ENCODE peak calls at places on chromosome 22, in nine cellular contexts. C is NCI-H1417; E is stimulated activated CD8-positive, alpha-beta memory T cell treated with anti-CD3 and anti-CD28 coated beads, Interleukin-12 subunit alpha, Interleukin-12 subunit beta, amount 100 ng/mL, for 1 hour; Q is memory B cell; Y is AG08395; G is T-helper 2 cell; F is body of pancreas; H is H4; V is stimulated activated CD4-positive, alpha-beta T cell treated with anti-CD3 and anti-CD28 coated beads, Interleukin-1b, Interleukin-23, amount 100 ng/mL, for 24 hours. A is an unnamed sample.

GRCh38 chr22:43077121-43077877 is 11.9 kb downstream of the TTLL1 start:
- DNase-seq in C (no peak), E (no peak), Q (no peak), Y (no peak), G (no peak), F (no peak), H (no peak), V (no peak), A (no peak)

GRCh38 chr22:22692707-22693530 is 48.5 kb downstream of the GGTLC2 start:
- DNase-seq in C (peak; percentile 68), E (peak; percentile 43), Q (peak; percentile 85), Y (peak; percentile 59), G (peak; percentile 43), F (peak; percentile 76), H (no peak), V (peak; percentile 54), A (peak; percentile 56)

GRCh38 chr22:38257650-38258246 is 15.1 kb downstream of the TMEM184B start:
- DNase-seq in C (peak; percentile 88), E (no peak), Q (no peak), Y (no peak), G (no peak), F (peak; percentile 84), H (no peak), V (no peak), A (peak; percentile 60)

GRCh38 chr22:49490692-49491091 is 337.0 kb downstream of the BRD1 start:
- DNase-seq in C (no peak), E (no peak), Q (no peak), Y (no peak), G (no peak), F (no peak), H (no peak), V (no peak), A (no peak)

GRCh38 chr22:38570841-38571364 is 920 bp upstream of the DMC1 start:
- DNase-seq in C (peak; percentile 71), E (peak; percentile 4), Q (peak; percentile 15), Y (peak; percentile 32), G (no peak), F (peak; percentile 49), H (peak; percentile 21), V (peak; percentile 2), A (peak; percentile 22)

GRCh38 chr22:42442746-42443145 is 10.5 kb upstream of the NFAM1 start:
- DNase-seq in C (no peak), E (no peak), Q (no peak), Y (no peak), G (no peak), F (no peak), H (no peak), V (no peak), A (no peak)

GRCh38 chr22:23532756-23533155 is 47.3 kb downstream of the IGLL1 start:
- DNase-seq in C (no peak), E (no peak), Q (no peak), Y (no peak), G (no peak), F (no peak), H (no peak), V (no peak), A (no peak)

GRCh38 chr22:49815641-49816071 is 12.0 kb downstream of the BRD1 start:
- DNase-seq in C (no peak), E (no peak), Q (no peak), Y (no peak), G (no peak), F (peak; percentile 43), H (no peak), V (no peak), A (no peak)

GRCh38 chr22:28883657-28883916 is 215 bp downstream of the ZNRF3 start:
- DNase-seq in C (no peak), E (no peak), Q (no peak), Y (peak; percentile 15), G (no peak), F (no peak), H (no peak), V (no peak), A (no peak)

GRCh38 chr22:49334976-49335375 is 492.7 kb downstream of the BRD1 start:
- DNase-seq in C (no peak), E (no peak), Q (no peak), Y (no peak), G (no peak), F (no peak), H (no peak), V (no peak), A (no peak)

GRCh38 chr22:19120829-19121630 is 1.2 kb downstream of the DGCR2 start:
- DNase-seq in C (no peak), E (no peak), Q (no peak), Y (peak; percentile 54), G (no peak), F (peak; percentile 83), H (peak; percentile 22), V (no peak), A (no peak)

GRCh38 chr22:26675687-26676273 is 18.4 kb downstream of the MIAT start:
- DNase-seq in C (peak; percentile 62), E (no peak), Q (no peak), Y (no peak), G (no peak), F (no peak), H (no peak), V (no peak), A (no peak)

GRCh38 chr22:24683671-24684070 is 80.7 kb downstream of the GGT1 start:
- DNase-seq in C (no peak), E (no peak), Q (no peak), Y (no peak), G (no peak), F (no peak), H (no peak), V (no peak), A (no peak)

GRCh38 chr22:49160261-49161001 is 667.2 kb downstream of the BRD1 start:
- DNase-seq in C (no peak), E (no peak), Q (no peak), Y (no peak), G (no peak), F (no peak), H (no peak), V (no peak), A (no peak)

GRCh38 chr22:20545681-20546521 is 38.5 kb downstream of the MED15 start:
- DNase-seq in C (no peak), E (no peak), Q (no peak), Y (peak; percentile 0), G (no peak), F (no peak), H (no peak), V (no peak), A (no peak)

GRCh38 chr22:45097061-45097460 is 66.7 kb upstream of the NUP50 start:
- DNase-seq in C (no peak), E (no peak), Q (no peak), Y (no peak), G (no peak), F (no peak), H (no peak), V (no peak), A (no peak)

GRCh38 chr22:43404673-43405385 is 7.0 kb upstream of the MPPED1 start:
- DNase-seq in C (no peak), E (no peak), Q (no peak), Y (no peak), G (no peak), F (no peak), H (no peak), V (no peak), A (no peak)

GRCh38 chr22:29030016-29030617 is 31.5 kb downstream of the C22orf31 start:
- DNase-seq in C (peak; percentile 71), E (no peak), Q (no peak), Y (peak; percentile 11), G (no peak), F (peak; percentile 53), H (peak; percentile 9), V (no peak), A (no peak)

GRCh38 chr22:43824724-43825485 is 12.8 kb upstream of the EFCAB6 start:
- DNase-seq in C (no peak), E (no peak), Q (no peak), Y (no peak), G (no peak), F (no peak), H (no peak), V (no peak), A (no peak)

GRCh38 chr22:20231499-20232236 is 36.5 kb downstream of the RTN4R start:
- DNase-seq in C (no peak), E (no peak), Q (no peak), Y (no peak), G (no peak), F (no peak), H (no peak), V (no peak), A (no peak)

GRCh38 chr22:44360686-44361381 is 48.1 kb upstream of the SHISAL1 start:
- DNase-seq in C (no peak), E (no peak), Q (no peak), Y (peak; percentile 93), G (no peak), F (no peak), H (peak; percentile 97), V (no peak), A (peak; percentile 43)

GRCh38 chr22:43537019-43537585 is 125.3 kb downstream of the MPPED1 start:
- DNase-seq in C (no peak), E (no peak), Q (no peak), Y (no peak), G (no peak), F (no peak), H (no peak), V (no peak), A (no peak)

GRCh38 chr22:28112548-28113043 is 193.5 kb upstream of the PITPNB start:
- DNase-seq in C (peak; percentile 3), E (no peak), Q (no peak), Y (peak; percentile 58), G (no peak), F (peak; percentile 56), H (peak; percentile 39), V (no peak), A (no peak)

GRCh38 chr22:40241200-40241763 is 63.6 kb downstream of the TNRC6B start:
- DNase-seq in C (no peak), E (no peak), Q (no peak), Y (no peak), G (no peak), F (no peak), H (no peak), V (no peak), A (no peak)

GRCh38 chr22:38215156-38216038 is 13.6 kb downstream of the MAFF start:
- DNase-seq in C (no peak), E (no peak), Q (no peak), Y (no peak), G (no peak), F (no peak), H (no peak), V (no peak), A (no peak)

A was measured in NCI-H2081.